ENCODE peak calls at places on chromosome 6, in four cellular contexts. One of them, this sample, is unnamed.

GRCh38 chr6:157757430-157758403 is 65.3 kb upstream of the SNX9 start:
- DNase-seq in right lobe of liver: no peak
- DNase-seq in amniotic stem cell: no peak
- DNase-seq in left cardiac atrium: no peak
- DNase-seq in this sample: no peak

GRCh38 chr6:73074175-73074574 is 151.1 kb downstream of the KHDC1L start:
- DNase-seq in right lobe of liver: no peak
- DNase-seq in amniotic stem cell: no peak
- DNase-seq in left cardiac atrium: no peak
- DNase-seq in this sample: no peak

GRCh38 chr6:30557683-30557981 is 537 bp downstream of the PRR3 start:
- DNase-seq in right lobe of liver: no peak
- DNase-seq in amniotic stem cell: peak; percentile 13
- DNase-seq in left cardiac atrium: no peak
- DNase-seq in this sample: no peak

GRCh38 chr6:125913864-125914351 is 42.7 kb upstream of the HINT3 start:
- DNase-seq in right lobe of liver: no peak
- DNase-seq in amniotic stem cell: peak; percentile 75
- DNase-seq in left cardiac atrium: no peak
- DNase-seq in this sample: no peak

GRCh38 chr6:121597654-121598053 is 162.2 kb downstream of the GJA1 start:
- DNase-seq in right lobe of liver: no peak
- DNase-seq in amniotic stem cell: peak; percentile 25
- DNase-seq in left cardiac atrium: no peak
- DNase-seq in this sample: no peak

GRCh38 chr6:137025786-137026730 is 18.7 kb downstream of the IL20RA start:
- DNase-seq in right lobe of liver: no peak
- DNase-seq in amniotic stem cell: no peak
- DNase-seq in left cardiac atrium: no peak
- DNase-seq in this sample: no peak

GRCh38 chr6:134746125-134746524 is 203.8 kb downstream of the ALDH8A1 start:
- DNase-seq in right lobe of liver: no peak
- DNase-seq in amniotic stem cell: no peak
- DNase-seq in left cardiac atrium: no peak
- DNase-seq in this sample: no peak

GRCh38 chr6:5422321-5422915 is 161.1 kb downstream of the FARS2 start:
- DNase-seq in right lobe of liver: no peak
- DNase-seq in amniotic stem cell: peak; percentile 5
- DNase-seq in left cardiac atrium: no peak
- DNase-seq in this sample: no peak

GRCh38 chr6:81148726-81149125 is 603.8 kb downstream of the TENT5A start:
- DNase-seq in right lobe of liver: no peak
- DNase-seq in amniotic stem cell: no peak
- DNase-seq in left cardiac atrium: no peak
- DNase-seq in this sample: no peak

GRCh38 chr6:17103715-17104114 is 1.9 kb downstream of the STMND1 start:
- DNase-seq in right lobe of liver: no peak
- DNase-seq in amniotic stem cell: no peak
- DNase-seq in left cardiac atrium: no peak
- DNase-seq in this sample: no peak

GRCh38 chr6:89254569-89254968 is 37.4 kb upstream of the GABRR1 start:
- DNase-seq in right lobe of liver: no peak
- DNase-seq in amniotic stem cell: no peak
- DNase-seq in left cardiac atrium: no peak
- DNase-seq in this sample: no peak

GRCh38 chr6:158370805-158371204 is 58.5 kb downstream of the TULP4 start:
- DNase-seq in right lobe of liver: no peak
- DNase-seq in amniotic stem cell: no peak
- DNase-seq in left cardiac atrium: no peak
- DNase-seq in this sample: no peak

GRCh38 chr6:167913699-167914098 is 83.8 kb upstream of the KIF25 start:
- DNase-seq in right lobe of liver: no peak
- DNase-seq in amniotic stem cell: no peak
- DNase-seq in left cardiac atrium: no peak
- DNase-seq in this sample: no peak

GRCh38 chr6:133953634-133954415 is 801 bp downstream of the TBPL1 start:
- DNase-seq in right lobe of liver: no peak
- DNase-seq in amniotic stem cell: no peak
- DNase-seq in left cardiac atrium: no peak
- DNase-seq in this sample: no peak

GRCh38 chr6:154938245-154938583 is 56.9 kb upstream of the TIAM2 start:
- DNase-seq in right lobe of liver: no peak
- DNase-seq in amniotic stem cell: no peak
- DNase-seq in left cardiac atrium: no peak
- DNase-seq in this sample: peak; percentile 66

GRCh38 chr6:151317995-151318365 is 73.4 kb downstream of the ZBTB2 start:
- DNase-seq in right lobe of liver: no peak
- DNase-seq in amniotic stem cell: no peak
- DNase-seq in left cardiac atrium: no peak
- DNase-seq in this sample: no peak

GRCh38 chr6:148791372-148791771 is 44.5 kb downstream of the UST start:
- DNase-seq in right lobe of liver: no peak
- DNase-seq in amniotic stem cell: no peak
- DNase-seq in left cardiac atrium: no peak
- DNase-seq in this sample: no peak

GRCh38 chr6:119511024-119511423 is 161.5 kb upstream of the MAN1A1 start:
- DNase-seq in right lobe of liver: no peak
- DNase-seq in amniotic stem cell: no peak
- DNase-seq in left cardiac atrium: no peak
- DNase-seq in this sample: no peak

GRCh38 chr6:133973109-133973971 is 20.3 kb downstream of the TBPL1 start:
- DNase-seq in right lobe of liver: no peak
- DNase-seq in amniotic stem cell: no peak
- DNase-seq in left cardiac atrium: no peak
- DNase-seq in this sample: no peak

GRCh38 chr6:23218751-23219150 is 649.4 kb downstream of the HDGFL1 start:
- DNase-seq in right lobe of liver: no peak
- DNase-seq in amniotic stem cell: no peak
- DNase-seq in left cardiac atrium: no peak
- DNase-seq in this sample: no peak

GRCh38 chr6:150689900-150690590 is 90.4 kb downstream of the PLEKHG1 start:
- DNase-seq in right lobe of liver: no peak
- DNase-seq in amniotic stem cell: no peak
- DNase-seq in left cardiac atrium: no peak
- DNase-seq in this sample: no peak

GRCh38 chr6:83176256-83176655 is 16.8 kb downstream of the PGM3 start:
- DNase-seq in right lobe of liver: no peak
- DNase-seq in amniotic stem cell: no peak
- DNase-seq in left cardiac atrium: no peak
- DNase-seq in this sample: no peak